ENCODE peak calls at places on chromosomes 13 and 19, in seven cellular contexts. K is activated CD4-positive, alpha-beta T cell treated with anti-CD3 and anti-CD28 coated beads for 36 hours; X is GM12878; Q is activated B cell treated with CpG ODN at 0.5 μM for 24 hours; E is natural killer cell; V is activated T-helper 17 cell treated with anti-CD3 and anti-CD28 coated beads, Interleukin-2, amount 50 U/mL, for 72 hours; J is activated CD8-positive, alpha-beta memory T cell treated with anti-CD3 and anti-CD28 coated beads, Interleukin-2, amount 10 ng/mL, durations not matched to agents 7 days and 5 days. L is an unnamed sample.

GRCh38 chr19:5774921-5775320 is 9.6 kb downstream of the PRR22 start:
- ATAC-seq in K (no peak), X (no peak), Q (no peak), E (no peak), V (no peak), J (no peak), L (no peak)

GRCh38 chr19:49155005-49155826 is at the start of gene HRC:
- ATAC-seq in K (no peak), X (no peak), Q (no peak), E (no peak), V (no peak), J (no peak), L (no peak)

GRCh38 chr19:45115809-45116615 is 23.0 kb downstream of the PPP1R37 start:
- ATAC-seq in K (no peak), X (no peak), Q (no peak), E (no peak), V (no peak), J (no peak), L (no peak)

GRCh38 chr19:5457709-5458108 is 2.5 kb downstream of the ZNRF4 start:
- ATAC-seq in K (no peak), X (no peak), Q (no peak), E (no peak), V (no peak), J (no peak), L (no peak)

GRCh38 chr13:24220086-24220703 is 59.7 kb downstream of the SPATA13 start:
- ATAC-seq in K (peak; percentile 98), X (peak; percentile 89), Q (peak; percentile 61), E (peak; percentile 81), V (peak; percentile 92), J (peak; percentile 77), L (peak; percentile 81)

GRCh38 chr19:35080613-35081170 is 34.9 kb upstream of the FXYD3 start:
- ATAC-seq in K (no peak), X (no peak), Q (no peak), E (no peak), V (no peak), J (no peak), L (no peak)

GRCh38 chr13:59651479-59651878 is 512.2 kb downstream of the DIAPH3 start:
- ATAC-seq in K (no peak), X (no peak), Q (no peak), E (no peak), V (no peak), J (no peak), L (peak; percentile 42)

GRCh38 chr13:89066868-89067466 is 1395.8 kb downstream of the SLITRK5 start:
- ATAC-seq in K (peak; percentile 55), X (peak; percentile 92), Q (peak; percentile 25), E (peak; percentile 96), V (no peak), J (no peak), L (no peak)

GRCh38 chr13:77038907-77039470 is 12.0 kb upstream of the FBXL3 start:
- ATAC-seq in K (no peak), X (no peak), Q (no peak), E (no peak), V (no peak), J (no peak), L (no peak)

GRCh38 chr13:84831666-84832657 is 949.7 kb upstream of the SLITRK1 start:
- ATAC-seq in K (no peak), X (no peak), Q (no peak), E (no peak), V (no peak), J (no peak), L (peak; percentile 34)

GRCh38 chr13:43074824-43075510 is 51.6 kb downstream of the DNAJC15 start:
- ATAC-seq in K (peak; percentile 63), X (peak; percentile 90), Q (peak; percentile 21), E (no peak), V (peak; percentile 90), J (peak; percentile 81), L (peak; percentile 53)

GRCh38 chr19:4297901-4298771 is 4.1 kb downstream of the TMIGD2 start:
- ATAC-seq in K (peak; percentile 83), X (no peak), Q (no peak), E (peak; percentile 62), V (peak; percentile 85), J (peak; percentile 84), L (no peak)

GRCh38 chr19:45235485-45235884 is 9.7 kb downstream of the EXOC3L2 start:
- ATAC-seq in K (no peak), X (no peak), Q (no peak), E (peak; percentile 70), V (no peak), J (no peak), L (peak; percentile 4)

GRCh38 chr13:65926750-65927171 is 1303.4 kb downstream of the PCDH9 start:
- ATAC-seq in K (no peak), X (peak; percentile 76), Q (no peak), E (peak; percentile 72), V (no peak), J (no peak), L (no peak)

GRCh38 chr13:112583592-112584277 is 4.2 kb downstream of the TUBGCP3 start:
- ATAC-seq in K (no peak), X (peak; percentile 53), Q (peak; percentile 62), E (no peak), V (no peak), J (no peak), L (peak; percentile 79)

GRCh38 chr13:21567714-21568113 is 36.3 kb downstream of the MICU2 start:
- ATAC-seq in K (peak; percentile 90), X (peak; percentile 67), Q (no peak), E (peak; percentile 32), V (peak; percentile 95), J (no peak), L (no peak)

GRCh38 chr19:17323973-17324327 is 10.7 kb downstream of the ANO8 start:
- ATAC-seq in K (peak; percentile 43), X (peak; percentile 72), Q (no peak), E (no peak), V (peak; percentile 19), J (no peak), L (no peak)

GRCh38 chr19:55619264-55619663 is 5.1 kb downstream of the ZNF784 start:
- ATAC-seq in K (no peak), X (no peak), Q (no peak), E (no peak), V (no peak), J (no peak), L (no peak)

GRCh38 chr13:70814684-70815083 is 706.4 kb upstream of the KLHL1 start:
- ATAC-seq in K (no peak), X (no peak), Q (no peak), E (no peak), V (no peak), J (no peak), L (no peak)

GRCh38 chr19:54469496-54469934 is 3.6 kb downstream of the CDC42EP5 start:
- ATAC-seq in K (no peak), X (no peak), Q (no peak), E (no peak), V (no peak), J (no peak), L (no peak)

GRCh38 chr13:97537110-97537509 is 103.1 kb downstream of the RAP2A start:
- ATAC-seq in K (peak; percentile 49), X (peak; percentile 80), Q (no peak), E (no peak), V (peak; percentile 34), J (no peak), L (no peak)

GRCh38 chr13:104171132-104171531 is 1104.9 kb upstream of the SLC10A2 start:
- ATAC-seq in K (no peak), X (no peak), Q (no peak), E (no peak), V (no peak), J (no peak), L (no peak)

GRCh38 chr19:17565611-17566010 is 10.2 kb downstream of the COLGALT1 start:
- ATAC-seq in K (no peak), X (no peak), Q (no peak), E (no peak), V (no peak), J (no peak), L (no peak)

GRCh38 chr13:45036206-45036605 is 46.9 kb downstream of the GPALPP1 start:
- ATAC-seq in K (no peak), X (no peak), Q (no peak), E (no peak), V (no peak), J (no peak), L (no peak)

GRCh38 chr13:93646247-93646646 is 419.6 kb downstream of the GPC6 start:
- ATAC-seq in K (no peak), X (no peak), Q (no peak), E (no peak), V (no peak), J (no peak), L (no peak)

GRCh38 chr13:94419304-94419943 is 60.1 kb downstream of the DCT start:
- ATAC-seq in K (peak; percentile 91), X (peak; percentile 53), Q (peak; percentile 40), E (no peak), V (peak; percentile 95), J (peak; percentile 85), L (no peak)

GRCh38 chr19:8631425-8631819 is 989 bp downstream of the NFILZ start:
- ATAC-seq in K (no peak), X (no peak), Q (no peak), E (no peak), V (no peak), J (no peak), L (no peak)

GRCh38 chr13:111328111-111328802 is 7.8 kb downstream of the TEX29 start:
- ATAC-seq in K (no peak), X (no peak), Q (no peak), E (no peak), V (no peak), J (no peak), L (no peak)

GRCh38 chr13:45441633-45442032 is 23.1 kb upstream of the COG3 start:
- ATAC-seq in K (peak; percentile 94), X (peak; percentile 94), Q (no peak), E (peak; percentile 50), V (peak; percentile 81), J (peak; percentile 79), L (peak; percentile 64)

GRCh38 chr19:1211494-1212234 is 6.1 kb downstream of the STK11 start:
- ATAC-seq in K (no peak), X (no peak), Q (no peak), E (no peak), V (no peak), J (no peak), L (no peak)

GRCh38 chr13:114177245-114178010 is 1.6 kb upstream of the CFAP97D2 start:
- ATAC-seq in K (no peak), X (no peak), Q (no peak), E (peak; percentile 20), V (no peak), J (no peak), L (no peak)

GRCh38 chr13:95512957-95513356 is 39.6 kb upstream of the CLDN10 start:
- ATAC-seq in K (no peak), X (no peak), Q (no peak), E (no peak), V (no peak), J (no peak), L (no peak)

GRCh38 chr13:48976677-48977625 is 1.2 kb downstream of the FNDC3A start:
- ATAC-seq in K (peak; percentile 19), X (peak; percentile 7), Q (no peak), E (no peak), V (peak; percentile 15), J (peak; percentile 20), L (no peak)

GRCh38 chr13:59441596-59442280 is 722.0 kb downstream of the DIAPH3 start:
- ATAC-seq in K (no peak), X (no peak), Q (no peak), E (no peak), V (no peak), J (no peak), L (no peak)

GRCh38 chr19:2711175-2711936 is 8.9 kb upstream of the GNG7 start:
- ATAC-seq in K (no peak), X (peak; percentile 63), Q (peak; percentile 5), E (no peak), V (no peak), J (no peak), L (peak; percentile 67)

GRCh38 chr19:7004313-7004931 is 16.8 kb downstream of the MBD3L2B start:
- ATAC-seq in K (peak; percentile 43), X (no peak), Q (no peak), E (peak; percentile 62), V (peak; percentile 47), J (peak; percentile 47), L (no peak)

GRCh38 chr13:59373341-59373740 is 790.4 kb downstream of the DIAPH3 start:
- ATAC-seq in K (no peak), X (no peak), Q (no peak), E (no peak), V (no peak), J (no peak), L (no peak)

GRCh38 chr13:92843549-92843948 is 383.1 kb upstream of the GPC6 start:
- ATAC-seq in K (no peak), X (peak; percentile 81), Q (no peak), E (no peak), V (peak; percentile 47), J (no peak), L (no peak)